ENCODE peak calls at places on chromosomes 7 and 10, in five cellular contexts. H, W, F, A and Z are unnamed samples.

GRCh38 chr10:10499839-10500238 is 517.8 kb upstream of the CELF2 start:
- DNase-seq in W (peak; percentile 38), F (no peak), H (no peak), A (no peak), Z (no peak)

GRCh38 chr7:15280078-15280734 is 281.6 kb downstream of the AGMO start:
- DNase-seq in W (no peak), F (no peak), H (no peak), A (no peak), Z (no peak)

GRCh38 chr7:151687523-151688235 is 168.0 kb upstream of the RHEB start:
- DNase-seq in W (peak; percentile 94), H (peak; percentile 32), F (peak; percentile 93), A (peak; percentile 82), Z (no peak)

GRCh38 chr7:87047-87446 is 105.3 kb upstream of the FAM20C start:
- DNase-seq in F (no peak), H (no peak), A (no peak), W (no peak), Z (no peak)

GRCh38 chr7:1144269-1144771 is 15.7 kb downstream of the ZFAND2A start:
- DNase-seq in F (no peak), A (peak; percentile 60), H (peak; percentile 50), W (no peak), Z (no peak)

GRCh38 chr7:27745064-27745583 is 5.2 kb downstream of the TAX1BP1 start:
- DNase-seq in H (no peak), A (peak; percentile 85), F (peak; percentile 46), W (no peak), Z (no peak)

GRCh38 chr7:187237-187927 is 5.0 kb upstream of the FAM20C start:
- DNase-seq in F (no peak), A (no peak), H (no peak), W (no peak), Z (no peak)

GRCh38 chr7:68020102-68020501 is 1023.5 kb downstream of the TYW1 start:
- DNase-seq in A (no peak), W (no peak), H (no peak), F (no peak), Z (no peak)

GRCh38 chr7:130294314-130294713 is 1.4 kb downstream of the CPA4 start:
- DNase-seq in A (no peak), H (no peak), F (no peak), W (no peak), Z (no peak)

GRCh38 chr10:1367938-1368697 is 311.9 kb downstream of the WDR37 start:
- DNase-seq in A (no peak), H (no peak), W (no peak), F (no peak), Z (peak; percentile 39)

GRCh38 chr7:155449880-155450557 is 7.9 kb upstream of the EN2 start:
- DNase-seq in F (no peak), W (no peak), H (no peak), A (no peak), Z (no peak)

GRCh38 chr7:78578701-78579100 is 780.1 kb downstream of the PHTF2 start:
- DNase-seq in A (no peak), F (no peak), W (no peak), H (no peak), Z (no peak)

GRCh38 chr7:25349283-25349682 is 121.0 kb upstream of the NPVF start:
- DNase-seq in F (no peak), H (no peak), W (no peak), A (no peak), Z (no peak)

GRCh38 chr7:99314504-99314903 is 11.2 kb upstream of the ARPC1A start:
- DNase-seq in A (no peak), F (no peak), W (no peak), H (no peak), Z (no peak)